ENCODE peak calls at places on chromosome 6, in five cellular contexts. H, N, F, G and J are unnamed samples.
A peak's percentile ranks its signal among the peaks of the same experiment; 100 is the strongest.

GRCh38 chr6:124961784-124962611 is at the start of gene RNF217:
- DNase-seq in H (no peak), F (peak; percentile 69), N (peak; percentile 79), G (no peak), J (no peak)

GRCh38 chr6:132190097-132190814 is 211.0 kb downstream of the MOXD1 start:
- DNase-seq in H (no peak), N (no peak), F (peak; percentile 48), G (no peak), J (no peak)

GRCh38 chr6:128725271-128726233 is 157.4 kb upstream of the LAMA2 start:
- DNase-seq in G (peak; percentile 12), F (peak; percentile 31), N (no peak), H (no peak), J (peak; percentile 35)

GRCh38 chr6:167013946-167014345 is 14.7 kb downstream of the CEP43 start:
- DNase-seq in H (no peak), F (no peak), N (no peak), G (no peak), J (no peak)

GRCh38 chr6:157770946-157771345 is 52.1 kb upstream of the SNX9 start:
- DNase-seq in N (no peak), F (no peak), H (no peak), G (no peak), J (no peak)

GRCh38 chr6:5132741-5133140 is 47.6 kb downstream of the PPP1R3G start:
- DNase-seq in F (peak; percentile 71), N (peak; percentile 60), H (no peak), G (no peak), J (no peak)

GRCh38 chr6:156776470-156776840 is 723 bp upstream of the ARID1B start:
- DNase-seq in H (peak; percentile 23), G (no peak), F (no peak), N (no peak), J (peak; percentile 67)

GRCh38 chr6:154596701-154597100 is 86.2 kb upstream of the CNKSR3 start:
- DNase-seq in N (no peak), G (no peak), H (no peak), F (no peak), J (no peak)

GRCh38 chr6:56837322-56837894 is 117.5 kb upstream of the BEND6 start:
- DNase-seq in N (no peak), F (no peak), H (no peak), G (no peak), J (no peak)

GRCh38 chr6:158377866-158378265 is 65.6 kb downstream of the TULP4 start:
- DNase-seq in N (no peak), F (peak; percentile 34), G (no peak), H (no peak), J (no peak)

GRCh38 chr6:40948598-40948997 is 90.4 kb downstream of the UNC5CL start:
- DNase-seq in F (no peak), N (no peak), H (no peak), G (no peak), J (no peak)

GRCh38 chr6:20620043-20620442 is 85.8 kb downstream of the CDKAL1 start:
- DNase-seq in F (no peak), H (no peak), G (no peak), N (no peak), J (no peak)

GRCh38 chr6:36546958-36547645 is at the start of gene STK38:
- DNase-seq in F (peak; percentile 80), N (peak; percentile 93), H (peak; percentile 94), G (peak; percentile 94), J (peak; percentile 95)

GRCh38 chr6:75818061-75818855 is 69.2 kb downstream of the MYO6 start:
- DNase-seq in G (no peak), H (no peak), N (no peak), F (no peak), J (no peak)